ENCODE peak calls at places on chromosomes 12 and 14, in nine cellular contexts. M, G, C, V, T, L, Q, S and A are unnamed samples.

GRCh38 chr14:46063872-46064271 is 587.7 kb downstream of the RPL10L start:
- DNase-seq in M (no peak), Q (peak; percentile 42), V (no peak), C (no peak), G (no peak), S (no peak), L (no peak), T (no peak), A (no peak)

GRCh38 chr12:110689002-110689600 is at the start of gene HVCN1:
- DNase-seq in C (no peak), L (peak; percentile 84), T (peak; percentile 53), S (no peak), G (peak; percentile 87), Q (peak; percentile 54), M (peak; percentile 62), V (no peak), A (no peak)

GRCh38 chr12:12445882-12446181 is 89.0 kb downstream of the BORCS5 start:
- DNase-seq in L (no peak), Q (no peak), T (no peak), S (no peak), M (no peak), G (no peak), C (no peak), V (no peak), A (no peak)

GRCh38 chr14:72844528-72844927 is 49.4 kb downstream of the DPF3 start:
- DNase-seq in L (peak; percentile 32), V (no peak), G (no peak), C (no peak), T (no peak), Q (no peak), S (no peak), M (no peak), A (no peak)

GRCh38 chr14:32698831-32699230 is 239.8 kb upstream of the NPAS3 start:
- DNase-seq in L (no peak), G (no peak), V (no peak), C (no peak), M (no peak), T (no peak), Q (no peak), S (no peak), A (no peak)

GRCh38 chr14:105187116-105187515 is 6.0 kb upstream of the NUDT14 start:
- DNase-seq in C (no peak), L (no peak), G (no peak), T (no peak), Q (no peak), M (no peak), V (no peak), S (no peak), A (no peak)

GRCh38 chr12:56599797-56600196 is 30.3 kb downstream of the BAZ2A start:
- DNase-seq in L (no peak), G (no peak), T (no peak), C (no peak), V (no peak), S (no peak), M (no peak), Q (no peak), A (no peak)

GRCh38 chr12:66077542-66077941 is 53.0 kb downstream of the LLPH start:
- DNase-seq in Q (no peak), T (no peak), C (no peak), L (no peak), V (no peak), G (no peak), M (no peak), S (no peak), A (no peak)

GRCh38 chr12:67519824-67520433 is 128.6 kb upstream of the DYRK2 start:
- DNase-seq in V (no peak), L (no peak), S (no peak), Q (no peak), M (no peak), T (no peak), G (no peak), C (no peak), A (no peak)

GRCh38 chr12:12612403-12612802 is 727 bp downstream of the CREBL2 start:
- DNase-seq in T (peak; percentile 29), C (no peak), L (peak; percentile 58), M (no peak), S (no peak), Q (no peak), V (no peak), G (no peak), A (peak; percentile 65)

GRCh38 chr12:83818888-83819287 is 1093.7 kb downstream of the SLC6A15 start:
- DNase-seq in V (no peak), Q (no peak), C (no peak), G (no peak), L (peak; percentile 53), S (no peak), T (no peak), M (no peak), A (no peak)

GRCh38 chr12:121300083-121300819 is 3.7 kb upstream of the CAMKK2 start:
- DNase-seq in L (no peak), V (no peak), T (no peak), G (no peak), M (no peak), Q (no peak), C (no peak), S (no peak), A (no peak)

GRCh38 chr12:110717037-110717436 is 25.7 kb downstream of the PPP1CC start:
- DNase-seq in G (no peak), V (no peak), T (no peak), C (no peak), S (no peak), L (no peak), Q (no peak), M (no peak), A (no peak)

GRCh38 chr14:63565448-63565847 is 22.3 kb upstream of the PPP2R5E start:
- DNase-seq in Q (no peak), M (no peak), L (no peak), C (no peak), V (no peak), G (no peak), S (no peak), T (no peak), A (no peak)

GRCh38 chr14:64806862-64807495 is 72.7 kb downstream of the SPTB start:
- DNase-seq in Q (no peak), T (no peak), G (no peak), M (no peak), S (no peak), L (no peak), V (no peak), C (no peak), A (no peak)